ENCODE peak calls at places on chromosome 3, in five cellular contexts. K is OCI-LY7, A is hepatocyte, G is PC-3, O is neural progenitor cell. R is an unnamed sample.

GRCh38 chr3:140176526-140176925 is 241.5 kb downstream of the CLSTN2 start:
- DNase-seq in A (no peak), G (no peak), K (no peak), O (no peak), R (no peak)

GRCh38 chr3:175260145-175260794 is 401.1 kb downstream of the NAALADL2 start:
- DNase-seq in G (peak), O (no peak), K (no peak), A (no peak), R (no peak)

GRCh38 chr3:70042683-70043082 is 43.1 kb downstream of the SAMMSON start:
- DNase-seq in K (no peak), A (no peak), O (no peak), G (no peak), R (no peak)

GRCh38 chr3:128297401-128298138 is 144.3 kb downstream of the EEFSEC start:
- DNase-seq in A (no peak), K (no peak), G (peak), O (no peak), R (no peak)

GRCh38 chr3:109025896-109026295 is 72.2 kb upstream of the GUCA1C start:
- DNase-seq in K (no peak), G (no peak), O (no peak), A (no peak), R (no peak)

GRCh38 chr3:192571197-192571791 is 156.0 kb downstream of the FGF12 start:
- DNase-seq in A (no peak), K (no peak), O (no peak), G (peak), R (no peak)

GRCh38 chr3:120622870-120623718 is 27.0 kb downstream of the NDUFB4 start:
- DNase-seq in O (peak), K (peak), G (peak), A (no peak), R (peak)

GRCh38 chr3:72390841-72391240 is 457.4 kb downstream of the SHQ1 start:
- DNase-seq in K (no peak), O (peak), A (no peak), G (no peak), R (no peak)

GRCh38 chr3:187628169-187628568 is 42.0 kb downstream of the SST start:
- DNase-seq in A (no peak), G (no peak), K (no peak), O (peak), R (no peak)

GRCh38 chr3:126911162-126912026 is 71.5 kb upstream of the PLXNA1 start:
- DNase-seq in G (peak), K (peak), O (no peak), A (no peak), R (peak)

DNA sequence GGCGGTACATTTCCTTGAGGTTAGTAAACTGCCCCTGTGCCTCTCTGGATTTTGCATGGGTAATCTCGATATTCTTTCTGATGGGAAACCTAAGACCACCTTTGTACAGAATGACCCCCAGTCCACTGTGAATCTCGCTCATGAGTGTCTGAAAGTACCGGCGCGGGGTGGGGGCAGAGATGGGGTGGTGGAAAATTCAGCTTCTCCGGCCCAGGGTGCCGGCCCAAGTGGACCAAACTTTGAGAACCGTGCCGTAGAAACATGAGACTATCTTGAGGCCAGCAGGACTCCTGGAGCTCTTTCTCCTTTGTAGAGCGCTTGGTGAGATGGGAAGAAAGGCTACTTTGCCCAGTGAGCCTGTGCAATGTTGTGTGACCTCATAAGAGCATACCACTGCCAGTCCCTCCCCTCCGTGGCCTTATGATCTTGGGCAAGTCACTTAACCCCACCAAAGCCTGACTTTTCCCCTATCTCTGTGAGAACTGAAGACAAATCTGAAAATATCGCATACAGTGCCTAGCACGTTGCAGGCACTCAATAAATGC is 40.3 kb upstream of the VEPH1 start:
- DNase-seq in A (no peak), G (peak), K (no peak), O (no peak), R (no peak)
- H2AFZ ChIP-seq in A (peak), G (peak), K (no peak), O (peak), R (no peak)

GRCh38 chr3:66113542-66113941 is 74.8 kb upstream of the MAGI1 start:
- DNase-seq in O (no peak), G (no peak), K (no peak), A (no peak), R (no peak)
- H3K4me2 ChIP-seq in O (no peak), G (no peak), K (no peak), A (no peak), R (no peak)

GRCh38 chr3:177146646-177147045 is 50.6 kb downstream of the TBL1XR1 start:
- DNase-seq in K (no peak), A (no peak), G (peak), O (no peak), R (peak)

GRCh38 chr3:177147790-177148189 is 49.5 kb downstream of the TBL1XR1 start:
- DNase-seq in G (no peak), K (no peak), O (no peak), A (no peak), R (no peak)

GRCh38 chr3:177145954-177146353 is 51.3 kb downstream of the TBL1XR1 start:
- DNase-seq in O (no peak), K (peak), G (no peak), A (no peak), R (peak)

GRCh38 chr3:177144922-177145321 is 52.4 kb downstream of the TBL1XR1 start:
- DNase-seq in K (peak), G (peak), A (no peak), O (no peak), R (peak)

DNA sequence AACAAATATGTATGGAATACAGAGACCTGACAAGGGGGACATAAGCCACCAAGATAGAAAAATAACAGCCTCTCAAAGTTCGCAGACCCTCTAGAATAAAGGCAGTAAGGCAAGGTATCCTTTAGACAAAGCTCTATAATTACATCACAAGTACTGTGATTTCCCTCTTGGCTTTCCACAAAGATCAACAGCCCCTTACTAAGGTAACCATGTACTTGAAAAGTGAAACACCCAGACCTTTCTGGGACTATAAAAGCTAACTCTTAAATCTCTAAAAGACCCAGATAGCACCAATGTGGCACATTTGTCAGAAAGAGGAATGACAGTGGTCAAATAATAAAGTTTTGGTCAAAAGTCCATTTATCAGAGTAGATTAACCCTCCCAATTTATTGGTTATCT is 51.9 kb downstream of the TBL1XR1 start:
- DNase-seq in A (no peak), O (no peak), K (peak), G (no peak), R (peak)
- TF ChIP-seq EZH2phosphoT487 in A (no peak), O (no peak), K (no peak), G (no peak), R (no peak)

DNA sequence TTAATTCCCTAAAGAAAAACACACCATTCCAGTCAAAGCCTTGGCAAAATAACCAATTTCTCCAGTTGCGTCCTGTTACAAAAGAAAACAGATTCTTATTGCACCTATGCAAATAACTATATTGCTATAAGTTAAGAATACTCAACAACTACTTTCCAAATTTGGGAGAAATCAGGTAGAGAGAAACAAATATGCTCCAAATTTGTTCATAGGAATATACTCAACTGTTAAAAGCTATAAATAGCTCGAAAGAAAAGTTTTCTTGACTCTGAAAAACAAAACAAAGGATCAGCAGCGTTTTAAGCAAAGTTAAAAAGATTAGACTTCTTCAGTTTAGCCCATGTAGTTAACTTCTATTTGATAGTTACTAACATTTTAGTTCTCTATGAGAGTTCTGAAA is 20.1 kb upstream of the SKIL start:
- DNase-seq in A (no peak), G (no peak), O (no peak), K (no peak), R (no peak)
- H2AFZ ChIP-seq in A (no peak), G (no peak), O (no peak), K (no peak), R (no peak)

DNA sequence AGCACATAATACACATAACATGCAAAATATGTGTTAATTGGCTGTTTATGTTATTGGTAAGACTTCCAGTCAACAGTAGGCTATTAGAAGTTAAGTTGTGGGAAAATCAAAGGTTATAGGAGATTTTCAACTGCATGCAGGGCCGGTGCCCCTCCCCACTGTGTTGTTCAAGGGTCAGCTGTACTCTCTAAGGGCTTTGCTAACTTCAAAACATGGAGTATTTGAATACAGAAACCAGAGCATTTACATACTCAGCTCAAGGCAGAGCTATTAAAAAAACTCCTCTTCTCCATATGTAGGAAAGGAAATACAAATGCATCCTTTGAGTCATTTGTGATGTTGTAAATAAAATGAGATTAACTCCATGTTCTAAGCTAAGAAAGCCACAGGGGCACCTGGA is 16.8 kb downstream of the IL17RB start:
- DNase-seq in O (no peak), G (no peak), A (no peak), K (no peak), R (no peak)
- H3K4me2 ChIP-seq in O (no peak), G (no peak), A (no peak), K (no peak), R (no peak)

DNA sequence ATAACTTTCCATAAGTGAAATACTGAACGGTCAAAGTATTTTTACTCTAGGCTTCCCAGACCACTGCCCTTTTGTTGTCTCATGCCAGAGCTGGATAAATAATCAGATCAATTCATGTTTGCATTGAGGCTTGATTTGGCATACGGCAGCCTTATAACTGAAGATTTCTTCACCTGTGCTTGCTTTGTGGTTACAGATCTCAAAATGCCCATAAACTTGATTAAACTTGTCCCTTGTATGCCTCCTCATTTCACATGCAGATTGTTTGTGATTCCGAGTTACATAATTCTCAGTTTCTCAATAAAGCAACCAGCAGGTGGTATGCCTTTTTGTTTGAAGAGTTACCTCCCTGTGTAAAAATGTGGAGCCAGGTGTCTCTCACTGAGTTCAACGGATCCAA is 211.4 kb upstream of the LRIG1 start:
- DNase-seq in O (no peak), K (no peak), A (no peak), G (no peak), R (no peak)
- TF ChIP-seq EZH2phosphoT487 in O (no peak), K (no peak), A (no peak), G (no peak), R (no peak)

GRCh38 chr3:112074616-112075497 is 11.3 kb upstream of the C3orf52 start:
- DNase-seq in K (no peak), O (no peak), G (peak), A (peak), R (peak)

GRCh38 chr3:112074006-112074405 is 12.2 kb upstream of the C3orf52 start:
- DNase-seq in K (no peak), O (no peak), A (no peak), G (peak), R (no peak)

GRCh38 chr3:112083239-112083638 is 3.0 kb upstream of the C3orf52 start:
- DNase-seq in O (no peak), A (no peak), K (no peak), G (no peak), R (no peak)

DNA sequence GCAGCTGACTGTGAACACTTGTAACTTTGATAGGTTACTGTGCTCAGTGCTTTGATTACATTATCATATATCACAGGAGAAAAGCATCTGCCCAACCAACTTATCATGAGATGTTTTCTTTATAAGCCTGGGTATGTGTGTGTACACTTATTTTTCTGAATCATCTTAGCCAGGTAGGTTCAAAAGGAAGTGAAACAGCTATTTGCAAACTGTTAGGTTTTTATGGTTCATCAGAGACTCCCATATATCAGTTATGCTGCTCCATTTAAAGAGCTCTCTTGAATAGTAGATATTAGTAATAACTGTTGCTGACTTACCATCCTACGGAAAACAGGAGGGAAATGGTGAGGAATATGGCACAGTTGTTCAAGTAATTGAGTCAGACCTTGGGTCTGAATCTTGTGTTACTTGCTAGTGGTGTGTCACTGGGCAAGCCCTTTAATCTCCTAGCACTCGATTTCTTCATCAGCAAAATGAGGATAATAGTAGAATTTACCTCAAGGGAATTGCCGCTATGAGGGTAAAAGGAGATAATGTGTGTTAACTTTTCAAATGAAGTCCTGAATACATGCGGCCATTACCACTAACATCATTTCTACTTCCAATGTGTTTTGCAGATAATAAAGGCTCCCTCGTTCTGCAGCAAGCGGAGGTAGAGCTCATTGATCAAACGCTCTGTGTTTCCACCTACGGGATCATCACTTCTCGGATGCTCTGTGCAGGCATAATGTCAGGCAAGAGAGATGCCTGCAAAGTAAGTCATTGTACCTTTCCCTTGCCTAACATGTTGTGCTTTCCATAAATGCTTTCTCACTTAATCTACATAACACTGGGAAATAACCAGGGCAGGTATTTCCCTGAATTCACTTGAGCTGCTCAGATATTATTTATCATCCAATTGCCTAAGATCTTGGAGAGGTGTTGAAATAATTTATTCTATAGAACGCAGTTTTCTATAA is 7.8 kb upstream of the C3orf52 start:
- DNase-seq in K (no peak), A (no peak), O (no peak), G (no peak), R (no peak)
- H2AFZ ChIP-seq in K (peak), A (no peak), O (no peak), G (no peak), R (no peak)

GRCh38 chr3:194571491-194571941 is 61.7 kb downstream of the TMEM44 start:
- DNase-seq in K (no peak), O (no peak), A (no peak), G (no peak), R (no peak)
- H3K4me2 ChIP-seq in K (no peak), O (no peak), A (peak), G (no peak), R (no peak)